ENCODE peak calls at places on chromosomes 4 and X, in seven cellular contexts. L, W, Q, F, U, X and H are unnamed samples.

GRCh38 chr4:39976141-39976944 is 1.4 kb downstream of the PDS5A start:
- DNase-seq in Q (peak; percentile 73), U (peak; percentile 79), X (peak; percentile 82), F (peak; percentile 84), L (peak; percentile 85), W (peak; percentile 88), H (peak; percentile 37)

GRCh38 chr4:3531887-3532713 is at the start of gene LRPAP1:
- DNase-seq in F (peak; percentile 95), U (peak; percentile 80), X (peak; percentile 81), W (peak; percentile 88), L (peak; percentile 87), Q (peak; percentile 86), H (peak; percentile 46)

GRCh38 chr4:42104521-42104920 is 47.9 kb downstream of the BEND4 start:
- DNase-seq in F (no peak), L (peak; percentile 51), Q (no peak), W (peak; percentile 46), U (peak; percentile 36), X (no peak), H (no peak)

GRCh38 chr4:138233313-138233712 is 8.8 kb downstream of the SLC7A11 start:
- DNase-seq in F (no peak), X (no peak), W (no peak), L (no peak), Q (no peak), U (no peak), H (no peak)

GRCh38 chr4:113080050-113080449 is 30.6 kb downstream of the ANK2 start:
- DNase-seq in F (no peak), X (peak; percentile 65), Q (no peak), U (peak; percentile 20), L (no peak), W (peak; percentile 50), H (no peak)

GRCh38 chr4:7464259-7464655 is 29.5 kb upstream of the PSAPL1 start:
- DNase-seq in X (no peak), F (no peak), U (no peak), L (no peak), Q (no peak), W (no peak), H (no peak)

GRCh38 chrX:11629593-11630211 is 36.0 kb downstream of the ARHGAP6 start:
- DNase-seq in W (peak; percentile 83), L (peak; percentile 92), Q (no peak), F (peak; percentile 80), U (peak; percentile 62), X (no peak), H (peak; percentile 25)

GRCh38 chr4:8863759-8864682 is 7.6 kb downstream of the HMX1 start:
- DNase-seq in U (no peak), L (no peak), W (no peak), X (no peak), Q (no peak), F (no peak), H (no peak)

GRCh38 chr4:130985371-130985770 is 1889.4 kb downstream of the C4orf33 start:
- DNase-seq in X (no peak), W (no peak), U (no peak), F (no peak), L (no peak), Q (no peak), H (no peak)

GRCh38 chr4:40990202-40990898 is 224.0 kb downstream of the APBB2 start:
- DNase-seq in L (peak; percentile 97), F (no peak), W (peak; percentile 98), Q (no peak), X (peak; percentile 89), U (peak; percentile 99), H (peak; percentile 94)

GRCh38 chrX:47232803-47233332 is at the start of gene USP11:
- DNase-seq in F (peak; percentile 81), U (peak; percentile 41), L (peak; percentile 60), X (peak; percentile 63), W (peak; percentile 31), Q (peak; percentile 45), H (no peak)

GRCh38 chrX:84156831-84157230 is 31.2 kb downstream of the RPS6KA6 start:
- DNase-seq in W (no peak), F (no peak), X (no peak), U (no peak), L (no peak), Q (no peak), H (no peak)

GRCh38 chrX:100368167-100368566 is 41.9 kb downstream of the PCDH19 start:
- DNase-seq in Q (no peak), X (peak; percentile 22), U (no peak), W (peak; percentile 11), F (no peak), L (peak; percentile 1), H (no peak)

GRCh38 chrX:40171513-40172168 is 73.9 kb upstream of the BCOR start:
- DNase-seq in W (peak; percentile 53), X (no peak), Q (no peak), F (peak; percentile 68), U (peak; percentile 58), L (no peak), H (no peak)

GRCh38 chr4:138184881-138185280 is 57.3 kb downstream of the SLC7A11 start:
- DNase-seq in X (no peak), W (no peak), F (no peak), Q (no peak), L (peak; percentile 60), U (no peak), H (no peak)

GRCh38 chr4:53098681-53099121 is 236.6 kb downstream of the RASL11B start:
- DNase-seq in U (peak; percentile 77), X (no peak), Q (no peak), L (peak; percentile 63), F (no peak), W (peak; percentile 89), H (peak; percentile 49)

GRCh38 chr4:138448169-138448568 is 206.0 kb upstream of the SLC7A11 start:
- DNase-seq in F (no peak), U (no peak), L (no peak), Q (no peak), X (no peak), W (peak; percentile 7), H (no peak)

GRCh38 chrX:19747672-19748610 is 139.5 kb downstream of the SH3KBP1 start:
- DNase-seq in F (peak; percentile 63), W (no peak), U (no peak), X (no peak), Q (peak; percentile 76), L (no peak), H (no peak)

DNA sequence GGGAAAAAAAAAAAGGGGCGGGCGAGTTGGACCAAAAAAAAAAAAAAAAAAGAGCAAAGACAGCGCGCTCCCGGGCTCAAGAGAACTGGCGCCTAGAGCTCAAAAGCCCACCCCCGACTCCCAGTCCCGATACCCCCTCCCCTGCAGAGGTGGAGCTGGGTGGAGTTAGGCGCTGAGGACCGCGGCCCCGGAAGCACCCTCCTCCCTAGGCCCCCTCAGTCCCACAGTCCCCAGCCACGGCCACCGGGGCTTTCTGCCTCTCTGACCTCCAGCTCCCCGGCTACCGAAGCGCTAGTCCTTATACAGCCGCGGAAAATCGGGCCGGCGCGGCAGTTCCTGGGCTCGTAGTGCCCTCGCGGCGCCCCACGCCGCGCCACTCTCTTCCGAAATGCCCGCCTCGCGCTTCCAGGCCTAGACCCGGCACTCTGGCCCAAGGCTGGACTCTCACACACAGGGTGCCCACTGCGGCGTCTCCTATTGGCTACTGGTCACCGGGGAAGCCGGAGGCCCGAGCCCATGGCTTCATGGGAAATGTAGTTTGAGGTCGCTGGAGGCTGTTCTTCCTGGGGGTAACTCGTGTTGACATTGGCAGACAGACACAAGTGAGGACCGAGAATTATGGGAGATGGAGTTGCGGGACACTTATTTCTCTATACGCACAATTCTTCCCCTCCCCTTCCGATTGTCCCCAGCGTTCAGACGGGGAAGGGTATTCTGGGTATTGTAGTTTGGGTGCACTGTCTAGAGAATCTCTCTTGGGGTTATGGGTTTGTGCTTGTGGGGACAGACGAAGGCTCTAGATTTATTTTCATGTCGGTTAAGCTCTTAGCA is at the start of gene ENOX2:
- DNase-seq in L (peak; percentile 97), Q (peak; percentile 87), X (peak; percentile 97), F (peak; percentile 97), W (peak; percentile 96), U (peak; percentile 96), H (peak; percentile 88)
- TF ChIP-seq CTCF in L (no peak), Q (peak; percentile 35), X (no peak), F (no peak), W (no peak), U (no peak), H (no peak)

DNA sequence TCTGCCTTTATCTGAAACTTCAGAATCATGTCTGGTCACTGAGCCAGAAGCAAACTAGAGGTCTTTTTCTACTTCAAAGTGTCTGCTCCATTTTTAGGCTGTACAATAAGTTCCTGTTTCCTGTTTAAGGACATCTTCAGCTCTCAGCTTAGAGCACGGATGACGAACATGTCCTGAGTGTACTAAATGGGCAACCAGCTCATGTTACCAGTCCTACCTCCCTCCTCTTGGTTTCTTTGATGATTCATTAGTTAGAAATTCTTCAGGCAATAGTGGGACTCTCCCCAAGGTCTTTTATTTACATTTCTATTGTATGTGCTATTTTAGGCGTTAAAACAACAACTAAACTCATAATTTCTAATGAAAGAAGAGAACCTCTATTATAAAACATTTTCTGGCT is 58.0 kb downstream of the ENPEP start:
- DNase-seq in F (no peak), Q (no peak), W (peak; percentile 99), U (peak; percentile 96), X (peak; percentile 83), L (peak; percentile 97), H (peak; percentile 91)
- H3K4me3 ChIP-seq in F (no peak overlapping the region), Q (no peak overlapping the region), W (no peak overlapping the region), U (no peak overlapping the region), X (no peak overlapping the region), L (no peak overlapping the region), H (no peak overlapping the region)

GRCh38 chrX:103535206-103535605 is 15.9 kb upstream of the RAB40A start:
- DNase-seq in L (no peak), Q (no peak), U (no peak), F (no peak), X (no peak), W (no peak), H (no peak)

GRCh38 chrX:103536071-103536470 is 16.8 kb upstream of the RAB40A start:
- DNase-seq in U (no peak), Q (no peak), W (peak; percentile 42), F (no peak), L (peak; percentile 36), X (no peak), H (no peak)

GRCh38 chrX:103538728-103539127 is 19.4 kb upstream of the RAB40A start:
- DNase-seq in X (no peak), L (peak; percentile 41), U (no peak), Q (no peak), F (no peak), W (peak; percentile 58), H (no peak)

GRCh38 chrX:103537871-103538387 is 18.6 kb upstream of the RAB40A start:
- DNase-seq in U (no peak), L (no peak), X (no peak), F (no peak), W (no peak), Q (no peak), H (no peak)

GRCh38 chrX:103536732-103537131 is 17.4 kb upstream of the RAB40A start:
- DNase-seq in X (no peak), W (no peak), Q (no peak), F (no peak), U (no peak), L (no peak), H (no peak)
- TF ChIP-seq CTCF in X (no peak), W (no peak), Q (no peak), F (no peak), U (no peak), L (no peak), H (no peak)

GRCh38 chr4:152807294-152807829 is 27.6 kb downstream of the ARFIP1 start:
- DNase-seq in U (peak; percentile 22), Q (no peak), X (no peak), W (peak; percentile 58), L (peak; percentile 34), F (no peak), H (no peak)
- H3K4me3 ChIP-seq in U (no peak overlapping the region), Q (no peak overlapping the region), X (no peak overlapping the region), W (no peak overlapping the region), L (no peak overlapping the region), F (no peak overlapping the region), H (no peak overlapping the region)